ENCODE peak calls at places on chromosomes 16 and 17, in eight cellular contexts. G is stomach, Y is HCT116, B is K562, A is HepG2, V is Panc1, M is HL-60, H is prostate gland. J is an unnamed sample.

GRCh38 chr17:5000237-5000639 is 2.5 kb downstream of the KIF1C start:
- DNase-seq in G (peak), Y (no peak), B (no peak), A (no peak), V (no peak), M (no peak), H (no peak), J (peak)

GRCh38 chr16:73048292-73049050 is 543 bp upstream of the ZFHX3 start:
- DNase-seq in G (peak), Y (no peak), B (no peak), A (peak), V (no peak), M (no peak), H (peak), J (peak)

GRCh38 chr16:20851601-20852000 is 45.3 kb downstream of the REXO5 start:
- DNase-seq in G (peak), Y (peak), B (no peak), A (peak), V (no peak), M (no peak), H (peak), J (peak)

GRCh38 chr16:76175718-76176117 is 101.5 kb upstream of the CNTNAP4 start:
- DNase-seq in G (no peak), Y (no peak), B (no peak), A (no peak), V (no peak), M (no peak), H (no peak), J (no peak)

GRCh38 chr17:21474815-21475214 is 98.7 kb downstream of the KCNJ12 start:
- DNase-seq in G (no peak), Y (no peak), B (no peak), A (no peak), V (no peak), M (no peak), H (no peak), J (no peak)

GRCh38 chr17:69878661-69879060 is 196.4 kb upstream of the KCNJ16 start:
- DNase-seq in G (no peak), Y (no peak), B (no peak), A (no peak), V (no peak), M (no peak), H (no peak), J (no peak)

GRCh38 chr17:1043601-1044251 is 46.8 kb downstream of the TIMM22 start:
- DNase-seq in G (no peak), Y (no peak), B (no peak), A (no peak), V (no peak), M (no peak), H (no peak), J (no peak)

GRCh38 chr16:46808997-46809396 is 22.0 kb downstream of the C16orf87 start:
- DNase-seq in G (no peak), Y (no peak), B (no peak), A (no peak), V (no peak), M (no peak), H (no peak), J (no peak)

GRCh38 chr17:21210411-21211076 is 3.4 kb downstream of the TMEM11 start:
- DNase-seq in G (no peak), Y (no peak), B (no peak), A (no peak), V (no peak), M (peak), H (no peak), J (peak)

GRCh38 chr16:88196471-88197400 is 186.0 kb upstream of the ZNF469 start:
- DNase-seq in G (no peak), Y (no peak), B (no peak), A (no peak), V (no peak), M (no peak), H (no peak), J (no peak)

GRCh38 chr16:23679274-23679985 is 741 bp downstream of the PLK1 start:
- DNase-seq in G (no peak), Y (no peak), B (peak), A (peak), V (no peak), M (peak), H (no peak), J (peak)

GRCh38 chr16:31107465-31107867 is 720 bp upstream of the BCKDK start:
- DNase-seq in G (no peak), Y (no peak), B (no peak), A (no peak), V (no peak), M (no peak), H (no peak), J (no peak)

GRCh38 chr17:15442316-15443185 is 24.9 kb downstream of the CDRT4 start:
- DNase-seq in G (no peak), Y (no peak), B (no peak), A (no peak), V (no peak), M (no peak), H (no peak), J (no peak)

GRCh38 chr16:14565688-14566025 is 64.4 kb downstream of the PARN start:
- DNase-seq in G (no peak), Y (no peak), B (no peak), A (no peak), V (no peak), M (no peak), H (no peak), J (no peak)

GRCh38 chr17:74842599-74843351 is 16.9 kb downstream of the GRIN2C start:
- DNase-seq in G (peak), Y (peak), B (peak), A (peak), V (no peak), M (no peak), H (peak), J (peak)
- TF ChIP-seq POLR2AphosphoS5 in G (no peak), Y (peak), B (no peak), A (no peak), V (peak), M (no peak), H (no peak), J (no peak)

GRCh38 chr16:86112178-86112577 is 213.2 kb downstream of the IRF8 start:
- DNase-seq in G (no peak), Y (no peak), B (no peak), A (no peak), V (no peak), M (no peak), H (no peak), J (no peak)
- TF ChIP-seq POLR2AphosphoS5 in G (no peak), Y (no peak), B (no peak), A (no peak), V (no peak), M (no peak), H (no peak), J (no peak)

GRCh38 chr16:11231367-11231970 is 24.5 kb downstream of the SOCS1 start:
- DNase-seq in G (no peak), Y (no peak), B (peak), A (no peak), V (no peak), M (no peak), H (no peak), J (no peak)

GRCh38 chr16:11233727-11234376 is 22.2 kb downstream of the SOCS1 start:
- DNase-seq in G (no peak), Y (no peak), B (peak), A (no peak), V (no peak), M (peak), H (no peak), J (peak)

GRCh38 chr16:11232302-11232851 is 23.6 kb downstream of the SOCS1 start:
- DNase-seq in G (no peak), Y (no peak), B (no peak), A (no peak), V (no peak), M (no peak), H (no peak), J (no peak)

GRCh38 chr16:11234884-11235702 is 20.9 kb downstream of the SOCS1 start:
- DNase-seq in G (no peak), Y (no peak), B (peak), A (no peak), V (no peak), M (peak), H (no peak), J (no peak)

DNA sequence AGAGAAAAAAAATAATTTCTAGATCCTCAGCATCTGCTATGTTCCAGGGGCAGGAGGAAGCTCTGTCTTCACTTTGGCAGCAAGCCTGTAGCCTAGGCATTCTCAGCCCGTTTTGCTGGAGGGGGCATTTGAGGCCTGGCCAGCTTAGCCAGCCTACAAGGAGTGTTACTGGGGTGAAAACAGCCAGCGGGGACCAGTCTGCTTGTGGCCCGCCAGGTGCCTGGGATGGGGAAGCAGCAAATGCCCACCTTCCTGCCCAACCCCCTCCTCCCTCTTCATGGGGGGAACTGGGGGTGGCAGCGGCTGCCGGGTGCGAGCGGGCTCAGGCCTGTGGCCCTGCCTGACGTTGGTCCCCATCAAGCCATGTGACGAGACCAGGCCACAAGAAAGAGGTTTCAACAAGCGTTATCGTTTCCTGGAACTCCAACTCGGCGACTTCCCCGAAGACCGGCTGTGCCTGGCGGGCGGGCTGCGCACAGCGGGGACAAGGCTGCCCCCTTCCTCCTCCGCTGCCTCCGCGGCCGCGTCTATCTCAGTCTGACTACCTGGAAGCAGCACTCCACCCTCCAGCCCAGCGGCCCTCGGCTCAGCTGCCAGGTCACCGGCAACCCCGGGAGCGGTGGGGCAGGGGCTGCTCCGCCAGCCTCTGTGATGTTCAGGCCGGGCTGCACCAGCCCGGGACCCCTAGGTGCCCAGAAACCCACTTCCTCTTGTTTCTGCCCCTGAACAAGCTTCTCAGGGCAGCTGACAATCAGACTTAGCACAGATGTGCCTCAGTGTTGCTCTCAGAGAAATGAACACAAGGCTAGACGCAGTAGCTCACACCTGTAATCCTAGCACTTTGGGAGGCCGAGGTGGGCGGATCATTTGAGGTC is 22.9 kb downstream of the SOCS1 start:
- DNase-seq in G (peak), Y (no peak), B (peak), A (no peak), V (no peak), M (peak), H (no peak), J (peak)
- TF ChIP-seq POLR2AphosphoS5 in G (no peak), Y (no peak), B (no peak), A (no peak), V (no peak), M (peak), H (peak), J (no peak)

GRCh38 chr17:76262732-76263344 is 2.3 kb upstream of the UBALD2 start:
- DNase-seq in G (peak), Y (no peak), B (no peak), A (no peak), V (no peak), M (peak), H (peak), J (peak)
- TF ChIP-seq POLR2AphosphoS5 in G (no peak), Y (no peak), B (no peak), A (no peak), V (no peak), M (peak), H (peak), J (peak)

GRCh38 chr17:63819585-63820537 is 7.4 kb upstream of the PSMC5 start:
- DNase-seq in G (no peak), Y (no peak), B (no peak), A (no peak), V (no peak), M (peak), H (no peak), J (no peak)

GRCh38 chr17:63819131-63819530 is 8.1 kb upstream of the PSMC5 start:
- DNase-seq in G (no peak), Y (no peak), B (no peak), A (no peak), V (no peak), M (no peak), H (no peak), J (no peak)

GRCh38 chr17:63822537-63822936 is 4.7 kb upstream of the PSMC5 start:
- DNase-seq in G (no peak), Y (no peak), B (no peak), A (no peak), V (no peak), M (no peak), H (no peak), J (no peak)

GRCh38 chr17:63821809-63822208 is 5.4 kb upstream of the PSMC5 start:
- DNase-seq in G (no peak), Y (no peak), B (no peak), A (no peak), V (no peak), M (no peak), H (no peak), J (no peak)

DNA sequence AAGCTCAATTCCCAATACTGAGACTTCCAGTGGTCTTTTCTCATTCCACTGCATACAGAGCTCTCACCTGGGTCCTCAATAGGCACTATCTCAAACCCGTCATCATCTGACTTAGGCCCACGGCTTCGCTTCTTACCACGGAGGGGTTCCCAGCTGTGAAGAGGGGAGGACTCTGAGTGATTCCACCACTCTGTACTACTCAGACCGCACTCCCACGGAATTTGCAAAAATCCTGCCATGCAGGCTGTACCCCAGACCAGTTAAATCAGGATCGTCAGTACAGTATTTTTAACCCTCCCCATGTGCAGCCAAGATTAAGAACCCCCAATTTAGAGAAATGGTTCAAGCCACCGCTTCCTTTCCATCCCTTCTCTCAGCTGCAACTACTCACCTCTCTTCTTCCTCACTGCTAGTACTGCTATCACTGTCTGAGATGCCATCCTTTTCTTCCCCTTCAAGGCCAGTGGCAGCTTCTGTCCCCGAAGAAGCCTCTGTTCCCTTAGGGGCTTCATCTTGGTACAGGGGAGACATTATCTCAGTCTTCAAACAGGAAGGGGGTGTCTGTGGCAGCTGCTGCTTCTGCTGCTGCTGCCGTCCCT is 6.2 kb upstream of the PSMC5 start:
- DNase-seq in G (no peak), Y (no peak), B (no peak), A (no peak), V (no peak), M (no peak), H (no peak), J (no peak)
- TF ChIP-seq POLR2AphosphoS5 in G (no peak), Y (peak), B (no peak), A (no peak), V (peak), M (no peak), H (no peak), J (no peak)

GRCh38 chr16:17408955-17409441 is 61.8 kb downstream of the XYLT1 start:
- DNase-seq in G (no peak), Y (no peak), B (no peak), A (no peak), V (no peak), M (no peak), H (no peak), J (no peak)
- TF ChIP-seq POLR2AphosphoS5 in G (no peak), Y (no peak), B (no peak), A (no peak), V (no peak), M (no peak), H (no peak), J (no peak)

J was measured in transverse colon.